ENCODE peak calls at places on chromosomes 5 and 9, in nine cellular contexts. One of them, this sample, is unnamed.

GRCh38 chr9:80157128-80157527 is 585.4 kb downstream of the TLE4 start:
- DNase-seq in esophagus squamous epithelium: no peak
- DNase-seq in lower lobe of right lung: no peak
- DNase-seq in A673: no peak
- DNase-seq in transverse colon: no peak
- DNase-seq in left ventricle myocardium inferior: no peak
- DNase-seq in breast epithelium: no peak
- DNase-seq in neural progenitor cell: no peak
- DNase-seq in heart left ventricle: no peak
- DNase-seq in this sample: peak; percentile 48

GRCh38 chr5:116370886-116371285 is 203.7 kb downstream of the SEMA6A start:
- DNase-seq in esophagus squamous epithelium: no peak
- DNase-seq in lower lobe of right lung: no peak
- DNase-seq in A673: peak; percentile 32
- DNase-seq in transverse colon: no peak
- DNase-seq in left ventricle myocardium inferior: no peak
- DNase-seq in breast epithelium: no peak
- DNase-seq in neural progenitor cell: no peak
- DNase-seq in heart left ventricle: no peak
- DNase-seq in this sample: no peak

GRCh38 chr5:65482727-65483473 is 1.2 kb upstream of the ADAMTS6 start:
- DNase-seq in esophagus squamous epithelium: no peak
- DNase-seq in lower lobe of right lung: no peak
- DNase-seq in A673: peak; percentile 42
- DNase-seq in transverse colon: no peak
- DNase-seq in left ventricle myocardium inferior: no peak
- DNase-seq in breast epithelium: no peak
- DNase-seq in neural progenitor cell: peak; percentile 32
- DNase-seq in heart left ventricle: peak; percentile 27
- DNase-seq in this sample: peak; percentile 72

GRCh38 chr5:78893959-78894676 is 91.0 kb downstream of the ARSB start:
- DNase-seq in esophagus squamous epithelium: no peak
- DNase-seq in lower lobe of right lung: no peak
- DNase-seq in A673: no peak
- DNase-seq in transverse colon: no peak
- DNase-seq in left ventricle myocardium inferior: no peak
- DNase-seq in breast epithelium: no peak
- DNase-seq in neural progenitor cell: no peak
- DNase-seq in heart left ventricle: no peak
- DNase-seq in this sample: no peak

GRCh38 chr9:97938081-97938644 is at the start of gene HEMGN:
- DNase-seq in esophagus squamous epithelium: no peak
- DNase-seq in lower lobe of right lung: no peak
- DNase-seq in A673: no peak
- DNase-seq in transverse colon: peak; percentile 17
- DNase-seq in left ventricle myocardium inferior: no peak
- DNase-seq in breast epithelium: no peak
- DNase-seq in neural progenitor cell: no peak
- DNase-seq in heart left ventricle: no peak
- DNase-seq in this sample: no peak

GRCh38 chr5:147901555-147901954 is 4.8 kb downstream of the C5orf46 start:
- DNase-seq in esophagus squamous epithelium: no peak
- DNase-seq in lower lobe of right lung: no peak
- DNase-seq in A673: no peak
- DNase-seq in transverse colon: no peak
- DNase-seq in left ventricle myocardium inferior: no peak
- DNase-seq in breast epithelium: peak; percentile 74
- DNase-seq in neural progenitor cell: no peak
- DNase-seq in heart left ventricle: no peak
- DNase-seq in this sample: no peak

GRCh38 chr5:59791602-59792001 is 101.9 kb downstream of the PDE4D start:
- DNase-seq in esophagus squamous epithelium: no peak
- DNase-seq in lower lobe of right lung: no peak
- DNase-seq in A673: no peak
- DNase-seq in transverse colon: no peak
- DNase-seq in left ventricle myocardium inferior: no peak
- DNase-seq in breast epithelium: no peak
- DNase-seq in neural progenitor cell: no peak
- DNase-seq in heart left ventricle: no peak
- DNase-seq in this sample: no peak

GRCh38 chr5:92885950-92886349 is 695.1 kb downstream of the NR2F1-AS1 start:
- DNase-seq in esophagus squamous epithelium: no peak
- DNase-seq in lower lobe of right lung: no peak
- DNase-seq in A673: no peak
- DNase-seq in transverse colon: no peak
- DNase-seq in left ventricle myocardium inferior: no peak
- DNase-seq in breast epithelium: no peak
- DNase-seq in neural progenitor cell: peak; percentile 75
- DNase-seq in heart left ventricle: no peak
- DNase-seq in this sample: peak; percentile 82

GRCh38 chr9:6334305-6334704 is 6.1 kb downstream of the TPD52L3 start:
- DNase-seq in esophagus squamous epithelium: no peak
- DNase-seq in lower lobe of right lung: no peak
- DNase-seq in A673: no peak
- DNase-seq in transverse colon: no peak
- DNase-seq in left ventricle myocardium inferior: no peak
- DNase-seq in breast epithelium: no peak
- DNase-seq in neural progenitor cell: no peak
- DNase-seq in heart left ventricle: no peak
- DNase-seq in this sample: no peak

GRCh38 chr5:97575322-97575721 is 392.3 kb upstream of the RIOK2 start:
- DNase-seq in esophagus squamous epithelium: no peak
- DNase-seq in lower lobe of right lung: no peak
- DNase-seq in A673: no peak
- DNase-seq in transverse colon: no peak
- DNase-seq in left ventricle myocardium inferior: no peak
- DNase-seq in breast epithelium: no peak
- DNase-seq in neural progenitor cell: no peak
- DNase-seq in heart left ventricle: no peak
- DNase-seq in this sample: no peak

GRCh38 chr5:115541586-115541985 is 3.0 kb downstream of the FEM1C start:
- DNase-seq in esophagus squamous epithelium: no peak
- DNase-seq in lower lobe of right lung: no peak
- DNase-seq in A673: no peak
- DNase-seq in transverse colon: no peak
- DNase-seq in left ventricle myocardium inferior: no peak
- DNase-seq in breast epithelium: no peak
- DNase-seq in neural progenitor cell: no peak
- DNase-seq in heart left ventricle: no peak
- DNase-seq in this sample: no peak

GRCh38 chr5:31007672-31008071 is 185.8 kb upstream of the CDH6 start:
- DNase-seq in esophagus squamous epithelium: no peak
- DNase-seq in lower lobe of right lung: no peak
- DNase-seq in A673: no peak
- DNase-seq in transverse colon: no peak
- DNase-seq in left ventricle myocardium inferior: no peak
- DNase-seq in breast epithelium: no peak
- DNase-seq in neural progenitor cell: no peak
- DNase-seq in heart left ventricle: no peak
- DNase-seq in this sample: peak; percentile 53

GRCh38 chr5:33423018-33423630 is 17.6 kb upstream of the TARS1 start:
- DNase-seq in esophagus squamous epithelium: no peak
- DNase-seq in lower lobe of right lung: no peak
- DNase-seq in A673: peak; percentile 48
- DNase-seq in transverse colon: no peak
- DNase-seq in left ventricle myocardium inferior: no peak
- DNase-seq in breast epithelium: no peak
- DNase-seq in neural progenitor cell: no peak
- DNase-seq in heart left ventricle: no peak
- DNase-seq in this sample: no peak

DNA sequence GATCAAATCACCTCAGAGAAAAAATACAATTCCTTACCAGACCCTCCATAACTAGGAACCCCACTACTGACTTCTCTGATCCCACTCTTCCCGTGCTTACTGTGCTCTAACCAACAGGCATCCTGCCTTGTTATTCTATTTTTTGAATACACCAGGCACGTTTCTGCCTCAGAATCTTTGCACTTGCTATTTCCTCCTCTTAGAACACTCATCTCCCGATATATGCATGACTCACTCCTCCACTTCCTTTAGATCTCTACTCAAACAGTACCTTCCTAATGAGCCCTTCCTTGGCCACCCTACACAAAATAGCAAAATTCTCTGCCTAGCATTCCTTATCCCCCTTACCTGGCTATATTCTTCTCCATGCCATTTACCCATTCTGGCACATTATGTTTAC is 43.9 kb downstream of the MAPKAP1 start:
- DNase-seq in esophagus squamous epithelium: no peak
- DNase-seq in lower lobe of right lung: no peak
- DNase-seq in A673: peak; percentile 52
- DNase-seq in transverse colon: no peak
- DNase-seq in left ventricle myocardium inferior: no peak
- DNase-seq in breast epithelium: no peak
- DNase-seq in neural progenitor cell: no peak
- DNase-seq in heart left ventricle: no peak
- DNase-seq in this sample: no peak
- H3K27ac ChIP-seq in esophagus squamous epithelium: no peak overlapping the region
- H3K27ac ChIP-seq in lower lobe of right lung: no peak overlapping the region
- H3K27ac ChIP-seq in A673: no peak overlapping the region
- H3K27ac ChIP-seq in transverse colon: no peak overlapping the region
- H3K27ac ChIP-seq in left ventricle myocardium inferior: no peak overlapping the region
- H3K27ac ChIP-seq in breast epithelium: no peak overlapping the region
- H3K27ac ChIP-seq in neural progenitor cell: no peak overlapping the region
- H3K27ac ChIP-seq in heart left ventricle: no peak overlapping the region
- H3K27ac ChIP-seq in this sample: no peak overlapping the region

DNA sequence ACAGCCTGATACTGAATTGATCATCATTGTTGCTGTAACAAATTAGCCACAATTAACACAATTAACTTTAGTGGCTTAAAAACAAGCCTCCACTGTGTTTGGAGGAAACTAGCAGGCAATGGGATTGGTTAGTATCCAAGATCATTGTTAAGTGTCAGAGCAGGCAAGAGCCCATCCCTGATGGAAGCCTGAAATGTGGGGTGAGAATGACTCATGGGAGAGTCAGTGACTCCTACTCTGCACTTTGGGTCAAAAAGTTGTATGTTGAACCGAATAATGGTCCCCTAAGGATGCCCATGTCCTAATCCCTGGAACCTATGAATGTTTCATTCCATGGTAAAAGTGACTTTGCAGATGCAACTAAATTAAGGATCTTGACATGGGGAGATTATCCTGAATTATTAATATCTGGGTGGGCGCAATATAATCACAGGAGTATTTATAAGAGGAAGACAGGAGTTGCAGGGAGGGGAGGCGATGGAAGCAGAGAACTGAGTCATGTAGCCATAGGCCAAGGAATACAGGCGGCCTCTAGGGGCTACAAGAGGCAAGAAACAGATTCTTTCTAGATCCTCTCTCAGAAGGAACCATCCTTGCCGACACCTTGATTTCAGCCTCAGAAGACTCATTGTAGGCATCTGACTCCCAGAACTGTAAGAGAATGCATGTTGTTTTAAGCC is 28.8 kb downstream of the ALG2 start:
- DNase-seq in esophagus squamous epithelium: no peak
- DNase-seq in lower lobe of right lung: no peak
- DNase-seq in A673: peak; percentile 35
- DNase-seq in transverse colon: no peak
- DNase-seq in left ventricle myocardium inferior: no peak
- DNase-seq in breast epithelium: no peak
- DNase-seq in neural progenitor cell: no peak
- DNase-seq in heart left ventricle: no peak
- DNase-seq in this sample: no peak
- TF ChIP-seq CTCF in esophagus squamous epithelium: no peak
- TF ChIP-seq CTCF in lower lobe of right lung: no peak
- TF ChIP-seq CTCF in A673: peak; percentile 44
- TF ChIP-seq CTCF in transverse colon: no peak
- TF ChIP-seq CTCF in left ventricle myocardium inferior: no peak
- TF ChIP-seq CTCF in breast epithelium: no peak
- TF ChIP-seq CTCF in neural progenitor cell: peak; percentile 30
- TF ChIP-seq CTCF in heart left ventricle: no peak
- TF ChIP-seq CTCF in this sample: peak; percentile 69

DNA sequence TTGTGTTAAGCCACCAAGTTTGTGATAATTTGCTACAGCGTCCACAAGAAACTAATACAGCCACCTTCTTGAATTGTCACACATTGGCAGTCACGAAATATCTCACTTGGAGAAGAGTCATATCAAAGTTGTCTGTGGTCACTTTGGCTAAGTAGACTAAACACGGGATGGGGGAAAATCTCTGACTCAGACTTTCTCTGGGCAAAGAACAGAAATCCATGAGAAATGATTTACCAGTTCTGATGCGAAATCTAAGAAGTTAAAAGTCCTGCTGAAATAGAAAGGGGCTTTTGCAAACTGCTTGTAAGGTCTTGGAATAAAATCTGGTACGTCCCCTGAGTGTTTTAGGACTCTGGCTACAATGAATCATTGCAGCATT is 158.4 kb downstream of the COL23A1 start:
- DNase-seq in esophagus squamous epithelium: no peak
- DNase-seq in lower lobe of right lung: no peak
- DNase-seq in A673: no peak
- DNase-seq in transverse colon: no peak
- DNase-seq in left ventricle myocardium inferior: no peak
- DNase-seq in breast epithelium: no peak
- DNase-seq in neural progenitor cell: no peak
- DNase-seq in heart left ventricle: no peak
- DNase-seq in this sample: no peak
- H3K9me3 ChIP-seq in esophagus squamous epithelium: no peaks in the 10 kb centered on the region
- H3K9me3 ChIP-seq in lower lobe of right lung: no peaks in the 10 kb centered on the region
- H3K9me3 ChIP-seq in A673: no peaks in the 10 kb centered on the region
- H3K9me3 ChIP-seq in transverse colon: no peaks in the 10 kb centered on the region
- H3K9me3 ChIP-seq in left ventricle myocardium inferior: no peaks in the 10 kb centered on the region
- H3K9me3 ChIP-seq in breast epithelium: no peaks in the 10 kb centered on the region
- H3K9me3 ChIP-seq in neural progenitor cell: no peaks in the 10 kb centered on the region
- H3K9me3 ChIP-seq in heart left ventricle: no peaks in the 10 kb centered on the region
- H3K9me3 ChIP-seq in this sample: peaks cover 6% of the 10 kb centered on the region

DNA sequence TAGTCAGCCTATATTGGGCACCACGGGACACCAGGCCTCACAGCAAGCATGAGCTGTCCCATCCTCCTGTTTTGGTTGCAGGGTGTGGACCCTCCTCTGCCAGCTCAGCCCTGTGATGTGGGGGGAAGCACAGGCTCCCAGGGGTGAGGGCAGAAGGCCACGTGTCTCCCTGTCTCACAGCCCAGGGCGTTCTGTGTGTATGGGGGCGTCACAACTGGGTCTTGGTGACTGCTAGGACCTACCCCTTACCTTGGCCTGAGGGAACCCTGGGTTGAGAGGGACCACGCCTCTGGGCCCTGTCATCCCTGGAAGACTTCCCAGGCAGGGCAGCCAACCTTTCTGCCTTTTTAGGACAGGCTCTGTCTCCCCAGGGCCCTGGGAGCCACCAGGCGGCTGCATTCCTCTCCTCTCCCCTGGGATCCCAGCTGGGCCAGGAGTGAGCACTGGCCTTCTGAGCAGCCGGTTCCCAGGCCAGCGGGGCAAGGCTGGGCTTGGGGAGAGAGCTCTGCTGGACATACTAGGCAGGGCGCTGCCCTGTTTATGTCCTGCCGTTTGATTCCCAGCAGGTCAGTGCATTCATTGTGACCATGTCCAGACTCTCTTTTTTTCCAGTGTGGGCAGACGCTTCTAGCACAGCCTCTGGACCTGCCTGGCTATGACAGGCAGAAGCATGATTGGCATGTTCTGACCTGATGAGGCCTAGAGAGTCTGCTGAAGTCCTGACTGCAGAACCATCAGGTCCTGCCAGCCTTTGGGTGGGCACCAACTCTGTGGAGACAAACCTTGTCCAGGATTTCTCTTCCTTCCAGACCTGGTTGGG is 97.5 kb downstream of the DAB2IP start:
- DNase-seq in esophagus squamous epithelium: no peak
- DNase-seq in lower lobe of right lung: no peak
- DNase-seq in A673: no peak
- DNase-seq in transverse colon: peak; percentile 26
- DNase-seq in left ventricle myocardium inferior: peak; percentile 76
- DNase-seq in breast epithelium: no peak
- DNase-seq in neural progenitor cell: no peak
- DNase-seq in heart left ventricle: peak; percentile 82
- DNase-seq in this sample: no peak
- H3K27ac ChIP-seq in esophagus squamous epithelium: peak overlapping the region; percentile 79
- H3K27ac ChIP-seq in lower lobe of right lung: peak overlapping the region; percentile 7
- H3K27ac ChIP-seq in A673: no peak overlapping the region
- H3K27ac ChIP-seq in transverse colon: peak overlapping the region; percentile 55
- H3K27ac ChIP-seq in left ventricle myocardium inferior: peak overlapping the region; percentile 99
- H3K27ac ChIP-seq in breast epithelium: peak overlapping the region; percentile 91
- H3K27ac ChIP-seq in neural progenitor cell: no peak overlapping the region
- H3K27ac ChIP-seq in heart left ventricle: peak overlapping the region; percentile 68
- H3K27ac ChIP-seq in this sample: no peak overlapping the region